ENCODE peak calls at places on chromosome 1, in eight cellular contexts. M is esophagus squamous epithelium; P is HFF-Myc; L is AG04450; K is AG10803; Q is CD8-positive, alpha-beta T cell; S is GM12878; H is glutamatergic neuron. G is an unnamed sample.

GRCh38 chr1:42957880-42958487 is 684 bp downstream of the SLC2A1 start:
- DNase-seq in S (no peak), Q (peak; percentile 49), K (peak; percentile 56), P (no peak), H (peak; percentile 74), M (no peak), L (no peak), G (peak; percentile 71)

GRCh38 chr1:22676916-22677601 is 24.0 kb downstream of the C1QB start:
- DNase-seq in Q (no peak), L (no peak), K (no peak), P (no peak), M (no peak), S (no peak), H (no peak), G (no peak)

GRCh38 chr1:66575739-66576138 is 41.8 kb downstream of the SGIP1 start:
- DNase-seq in L (peak; percentile 95), K (peak; percentile 91), M (no peak), P (peak; percentile 94), Q (no peak), H (no peak), S (no peak), G (no peak)

GRCh38 chr1:153922076-153922837 is 515 bp downstream of the GATAD2B start:
- DNase-seq in L (no peak), P (no peak), S (no peak), M (no peak), H (peak; percentile 76), Q (peak; percentile 52), K (no peak), G (no peak)

GRCh38 chr1:89711140-89711778 is 78.3 kb downstream of the LRRC8C start:
- DNase-seq in Q (no peak), K (no peak), L (no peak), H (no peak), S (no peak), P (no peak), M (no peak), G (no peak)

GRCh38 chr1:203215573-203215972 is 13.9 kb downstream of the CHIT1 start:
- DNase-seq in P (no peak), Q (no peak), H (peak; percentile 29), S (no peak), M (no peak), K (no peak), L (no peak), G (no peak)

GRCh38 chr1:204313675-204314074 is 46.1 kb downstream of the PLEKHA6 start:
- DNase-seq in S (no peak), Q (no peak), L (no peak), H (no peak), M (no peak), K (no peak), P (no peak), G (no peak)

GRCh38 chr1:4585216-4585615 is 69.2 kb upstream of the AJAP1 start:
- DNase-seq in L (no peak), S (no peak), H (no peak), P (no peak), M (no peak), K (no peak), Q (peak; percentile 18), G (peak; percentile 21)

GRCh38 chr1:116950497-116951174 is 40.9 kb downstream of the PTGFRN start:
- DNase-seq in S (no peak), M (no peak), L (no peak), K (peak; percentile 51), Q (no peak), P (no peak), H (no peak), G (no peak)

GRCh38 chr1:192550922-192551534 is 24.5 kb upstream of the RGS1 start:
- DNase-seq in M (no peak), S (peak; percentile 89), P (no peak), K (peak; percentile 76), L (no peak), Q (no peak), H (no peak), G (no peak)

GRCh38 chr1:236287757-236288619 is 6.2 kb upstream of the ERO1B start:
- DNase-seq in S (no peak), L (no peak), H (peak; percentile 55), Q (no peak), P (no peak), M (no peak), K (peak; percentile 18), G (no peak)

GRCh38 chr1:58814251-58815068 is 30.6 kb upstream of the JUN start:
- DNase-seq in K (no peak), Q (no peak), H (peak; percentile 36), P (no peak), L (no peak), S (no peak), M (no peak), G (no peak)

GRCh38 chr1:10380594-10381275 is 18.1 kb upstream of the PGD start:
- DNase-seq in L (peak; percentile 84), P (no peak), H (no peak), S (no peak), Q (no peak), M (no peak), K (peak; percentile 80), G (no peak)

GRCh38 chr1:47533176-47534039 is 95.6 kb downstream of the FOXD2 start:
- DNase-seq in K (peak; percentile 69), L (peak; percentile 29), H (peak; percentile 66), M (no peak), S (no peak), Q (no peak), P (peak; percentile 57), G (no peak)

GRCh38 chr1:217484881-217485280 is 146.0 kb downstream of the GPATCH2 start:
- DNase-seq in M (no peak), H (no peak), P (no peak), Q (no peak), L (no peak), S (no peak), K (no peak), G (no peak)

GRCh38 chr1:12485231-12486172 is 132.5 kb downstream of the DHRS3 start:
- DNase-seq in Q (no peak), M (no peak), S (no peak), H (no peak), K (peak; percentile 77), L (no peak), P (peak; percentile 62), G (no peak)

GRCh38 chr1:40539338-40539737 is 7.9 kb downstream of the ZNF684 start:
- DNase-seq in S (no peak), L (no peak), H (no peak), P (no peak), K (no peak), Q (no peak), M (no peak), G (no peak)

GRCh38 chr1:234706199-234706598 is 96.2 kb upstream of the IRF2BP2 start:
- DNase-seq in H (no peak), S (no peak), K (no peak), L (no peak), P (no peak), M (no peak), Q (no peak), G (no peak)

GRCh38 chr1:70150444-70150843 is 54.9 kb downstream of the LRRC40 start:
- DNase-seq in Q (no peak), L (no peak), H (no peak), K (no peak), M (no peak), P (no peak), S (no peak), G (no peak)

GRCh38 chr1:183318433-183318832 is 99.7 kb downstream of the NMNAT2 start:
- DNase-seq in K (peak; percentile 92), M (no peak), Q (no peak), H (no peak), S (peak; percentile 55), P (peak; percentile 53), L (peak; percentile 83), G (no peak)

GRCh38 chr1:185419718-185420117 is 102.7 kb upstream of the IVNS1ABP start:
- DNase-seq in H (no peak), K (peak; percentile 63), S (no peak), Q (no peak), P (no peak), L (no peak), M (no peak), G (no peak)

GRCh38 chr1:30743584-30744059 is 14.0 kb downstream of the LAPTM5 start:
- DNase-seq in K (no peak), M (no peak), P (peak; percentile 42), Q (peak; percentile 52), S (peak; percentile 82), H (no peak), L (no peak), G (no peak)

GRCh38 chr1:87119741-87120140 is 205.3 kb downstream of the HS2ST1 start:
- DNase-seq in H (no peak), P (no peak), K (no peak), S (no peak), Q (no peak), L (no peak), M (no peak), G (no peak)

GRCh38 chr1:113219377-113219776 is 146.4 kb downstream of the LRIG2 start:
- DNase-seq in H (no peak), P (no peak), S (no peak), M (no peak), Q (no peak), K (no peak), L (no peak), G (no peak)
- TF ChIP-seq CTCF in H (no peak), P (peak; percentile 31), S (peak; percentile 27), M (peak; percentile 40), Q (no peak), K (peak; percentile 18), L (peak; percentile 33), G (no peak)

GRCh38 chr1:27603962-27604578 is at the start of gene AHDC1:
- DNase-seq in S (no peak), P (no peak), L (peak; percentile 61), M (peak; percentile 63), H (peak; percentile 97), Q (peak; percentile 88), K (peak; percentile 90), G (peak; percentile 89)
- TF ChIP-seq CTCF in S (no peak), P (no peak), L (no peak), M (peak; percentile 49), H (no peak), Q (no peak), K (no peak), G (no peak)

GRCh38 chr1:2208309-2209239 is 14.0 kb upstream of the FAAP20 start:
- DNase-seq in L (no peak), Q (no peak), K (peak; percentile 93), M (no peak), H (no peak), P (no peak), S (no peak), G (no peak)
- TF ChIP-seq CTCF in L (no peak), Q (no peak), K (peak; percentile 12), M (peak; percentile 2), H (no peak), P (no peak), S (no peak), G (no peak)

DNA sequence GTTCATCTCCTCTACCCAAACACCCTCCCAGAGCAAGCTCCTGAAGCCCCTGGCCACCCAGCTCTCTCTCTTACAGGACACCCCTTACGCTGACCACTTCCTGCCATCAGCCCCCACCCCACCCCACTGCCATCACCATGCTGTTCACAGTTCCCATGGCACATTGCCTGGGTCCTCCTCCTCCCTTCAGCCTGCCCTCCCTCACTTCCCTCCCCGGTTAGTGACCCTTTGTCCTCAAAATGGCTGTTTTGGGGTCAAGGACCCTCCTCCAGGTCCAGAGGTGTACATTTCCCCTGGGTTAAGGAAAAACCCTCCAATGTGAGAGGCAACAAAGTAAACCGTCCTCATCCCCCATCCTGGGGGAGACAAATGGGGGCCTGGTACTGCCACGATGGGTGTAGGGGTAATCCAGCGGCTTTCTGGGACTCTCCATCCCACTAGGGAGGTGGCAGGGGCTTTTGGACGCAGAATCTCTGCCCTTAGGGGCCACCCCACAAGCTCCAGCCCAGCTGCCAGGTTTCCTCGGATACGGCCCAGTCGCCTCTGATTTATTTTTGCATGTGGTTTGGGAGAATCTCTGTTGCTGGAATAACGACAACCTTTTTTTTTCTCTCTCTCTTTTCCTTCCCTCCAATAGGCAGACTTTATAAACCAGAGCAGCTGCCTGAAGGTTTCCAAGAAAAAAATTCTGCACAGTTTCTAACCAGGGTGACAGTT is 8.5 kb downstream of the CAMK2N1 start:
- DNase-seq in P (no peak), S (no peak), M (no peak), K (peak; percentile 75), L (no peak), H (no peak), Q (no peak), G (no peak)
- TF ChIP-seq CTCF in P (no peak), S (no peak), M (no peak), K (no peak), L (no peak), H (no peak), Q (no peak), G (no peak)